ENCODE peak calls at places on chromosomes 7 and 10, in nine cellular contexts. I is activated naive CD4-positive, alpha-beta T cell treated with anti-CD3 and anti-CD28 coated beads, Interleukin-2, amount 10 ng/mL, durations not matched to agents 7 days and 5 days; B is H54; A is HAP-1; J is NCI-H1417; E is BJ; W is M059J; L is iris pigment epithelial cell; U is SIG-M5. D is an unnamed sample.

GRCh38 chr7:25148772-25149575 is 23.9 kb upstream of the CYCS start:
- DNase-seq in J (no peak), A (peak), L (no peak), B (no peak), U (no peak), E (no peak), W (no peak), I (no peak), D (no peak)

GRCh38 chr7:29194594-29195417 is at the start of gene CHN2:
- DNase-seq in L (peak), U (no peak), B (no peak), I (peak), J (peak), A (peak), W (peak), E (no peak), D (peak)

GRCh38 chr10:3452683-3453388 is 280.3 kb upstream of the PITRM1 start:
- DNase-seq in W (peak), U (no peak), L (peak), E (peak), I (no peak), B (no peak), A (no peak), J (no peak), D (no peak)

GRCh38 chr10:91034494-91035157 is 113.7 kb upstream of the ANKRD1 start:
- DNase-seq in B (peak), I (no peak), A (peak), L (peak), J (no peak), W (peak), U (no peak), E (no peak), D (peak)

GRCh38 chr7:138665249-138665648 is 35.9 kb downstream of the SVOPL start:
- DNase-seq in B (no peak), J (no peak), U (no peak), A (no peak), I (no peak), W (no peak), E (no peak), L (no peak), D (no peak)

GRCh38 chr7:127578036-127578684 is 7.2 kb downstream of the GCC1 start:
- DNase-seq in E (no peak), L (peak), B (no peak), A (peak), U (no peak), J (peak), I (no peak), W (peak), D (peak)

GRCh38 chr10:109892885-109893284 is 30.4 kb downstream of the XPNPEP1 start:
- DNase-seq in I (no peak), L (peak), U (no peak), J (no peak), B (no peak), E (no peak), A (peak), W (peak), D (no peak)

GRCh38 chr7:111232249-111233084 is 141.5 kb downstream of the LRRN3 start:
- DNase-seq in I (no peak), J (no peak), A (no peak), U (no peak), E (peak), L (peak), B (no peak), W (peak), D (no peak)

GRCh38 chr7:118352854-118353453 is 128.4 kb downstream of the ANKRD7 start:
- DNase-seq in U (no peak), J (peak), A (no peak), I (no peak), L (peak), W (no peak), B (no peak), E (no peak), D (no peak)

GRCh38 chr10:43075612-43076003 is 1.3 kb upstream of the RET start:
- DNase-seq in W (no peak), A (peak), B (peak), E (no peak), U (no peak), J (peak), I (no peak), L (peak), D (peak)

GRCh38 chr10:78248651-78249464 is 215.2 kb downstream of the RPS24 start:
- DNase-seq in B (no peak), L (peak), A (no peak), E (peak), J (no peak), W (peak), I (no peak), U (no peak), D (no peak)

GRCh38 chr10:11539191-11539868 is 72.1 kb downstream of the USP6NL start:
- DNase-seq in I (no peak), A (no peak), E (no peak), W (peak), U (no peak), L (peak), J (peak), B (peak), D (no peak)

GRCh38 chr7:29754874-29755490 is 51.3 kb upstream of the WIPF3 start:
- DNase-seq in A (no peak), J (no peak), U (no peak), E (no peak), B (no peak), I (no peak), L (no peak), W (no peak), D (no peak)

GRCh38 chr7:102283477-102284189 is 3.0 kb upstream of the SH2B2 start:
- DNase-seq in E (no peak), B (no peak), U (no peak), J (no peak), L (no peak), A (no peak), I (no peak), W (no peak), D (no peak)

GRCh38 chr10:78059916-78060315 is 26.3 kb downstream of the RPS24 start:
- DNase-seq in J (no peak), L (no peak), B (no peak), U (no peak), W (no peak), A (no peak), E (no peak), I (no peak), D (no peak)